ENCODE peak calls at places on chromosome 15, in five cellular contexts. M is lower leg skin, O is IMR-90, F is erythroblast, C is sigmoid colon. D is an unnamed sample.

GRCh38 chr15:69093127-69093526 is 67.3 kb upstream of the GLCE start:
- DNase-seq in C (peak; percentile 21), M (no peak), F (peak; percentile 89), O (peak; percentile 12), D (no peak)

GRCh38 chr15:78374436-78375393 is 34.6 kb downstream of the CRABP1 start:
- DNase-seq in M (no peak), C (no peak), F (no peak), O (no peak), D (no peak)

GRCh38 chr15:36879568-36880225 is 220.7 kb downstream of the MEIS2 start:
- DNase-seq in M (no peak), C (no peak), F (no peak), O (no peak), D (no peak)

GRCh38 chr15:74040115-74040850 is 42.1 kb downstream of the GOLGA6A start:
- DNase-seq in M (peak; percentile 52), F (no peak), C (peak; percentile 90), O (peak; percentile 98), D (no peak)

GRCh38 chr15:73081321-73081958 is 29.2 kb downstream of the NEO1 start:
- DNase-seq in F (peak; percentile 42), M (peak; percentile 27), O (peak; percentile 71), C (no peak), D (no peak)

GRCh38 chr15:87986786-87987185 is 269.8 kb downstream of the NTRK3 start:
- DNase-seq in C (no peak), M (no peak), F (no peak), O (no peak), D (no peak)

GRCh38 chr15:69087581-69087980 is 72.9 kb upstream of the GLCE start:
- DNase-seq in F (no peak), C (no peak), M (no peak), O (no peak), D (no peak)

GRCh38 chr15:70762469-70763119 is 764 bp downstream of the UACA start:
- DNase-seq in F (peak; percentile 6), C (peak; percentile 74), O (peak; percentile 75), M (peak; percentile 42), D (no peak)

GRCh38 chr15:41915203-41915994 is 21.5 kb upstream of the SPTBN5 start:
- DNase-seq in C (no peak), O (no peak), F (no peak), M (no peak), D (no peak)

GRCh38 chr15:38685686-38686339 is 121.2 kb upstream of the RASGRP1 start:
- DNase-seq in O (no peak), M (no peak), C (no peak), F (no peak), D (no peak)

GRCh38 chr15:49036650-49037545 is 9.3 kb downstream of the SECISBP2L start:
- DNase-seq in F (peak; percentile 58), O (peak; percentile 72), C (no peak), M (no peak), D (no peak)

GRCh38 chr15:67914028-67914427 is 74.2 kb upstream of the RNU6-1 start:
- DNase-seq in O (no peak), M (no peak), C (no peak), F (no peak), D (no peak)

GRCh38 chr15:92429378-92430066 is 35.8 kb downstream of the ST8SIA2 start:
- DNase-seq in O (peak; percentile 61), C (no peak), F (peak; percentile 10), M (no peak), D (no peak)

GRCh38 chr15:57118013-57118799 is 199.8 kb downstream of the TCF12 start:
- DNase-seq in F (peak; percentile 31), O (peak; percentile 31), M (no peak), C (no peak), D (no peak)

GRCh38 chr15:83733206-83733605 is 79.3 kb downstream of the ADAMTSL3 start:
- DNase-seq in C (no peak), O (peak; percentile 6), M (no peak), F (no peak), D (no peak)

GRCh38 chr15:57133127-57133968 is 214.9 kb downstream of the TCF12 start:
- DNase-seq in C (no peak), F (peak; percentile 7), M (no peak), O (peak; percentile 34), D (no peak)

GRCh38 chr15:85627245-85627935 is 167.3 kb downstream of the KLHL25 start:
- DNase-seq in F (no peak), M (no peak), O (no peak), C (no peak), D (no peak)

GRCh38 chr15:96333194-96334016 is 2.9 kb downstream of the NR2F2 start:
- DNase-seq in F (no peak), O (no peak), M (peak; percentile 30), C (peak; percentile 77), D (no peak)

GRCh38 chr15:80730395-80730794 is 35.3 kb downstream of the ABHD17C start:
- DNase-seq in M (no peak), F (no peak), C (no peak), O (no peak), D (no peak)

GRCh38 chr15:69160976-69161877 is 792 bp downstream of the GLCE start:
- DNase-seq in F (peak; percentile 61), C (peak; percentile 69), M (no peak), O (peak; percentile 16), D (no peak)

GRCh38 chr15:25426896-25427610 is 11.8 kb downstream of the UBE3A start:
- DNase-seq in O (no peak), F (peak; percentile 49), M (no peak), C (no peak), D (no peak)

GRCh38 chr15:93319121-93319814 is 230.3 kb upstream of the RGMA start:
- DNase-seq in F (no peak), M (no peak), C (no peak), O (no peak), D (no peak)

GRCh38 chr15:66327736-66328135 is 28.7 kb downstream of the TIPIN start:
- DNase-seq in C (no peak), M (no peak), O (no peak), F (no peak), D (no peak)

GRCh38 chr15:66326051-66326450 is 30.4 kb downstream of the TIPIN start:
- DNase-seq in O (no peak), M (no peak), C (peak; percentile 24), F (no peak), D (no peak)

GRCh38 chr15:66328721-66329220 is 27.7 kb downstream of the TIPIN start:
- DNase-seq in C (no peak), O (no peak), F (no peak), M (no peak), D (no peak)

GRCh38 chr15:66323312-66323928 is 30.1 kb downstream of the DIS3L start:
- DNase-seq in M (no peak), C (peak; percentile 27), F (peak; percentile 28), O (no peak), D (no peak)
- TF ChIP-seq POLR2A in M (no peak), C (no peak), F (no peak), O (no peak), D (no peak)

GRCh38 chr15:89326316-89326715 is 8.3 kb downstream of the POLG start:
- DNase-seq in M (no peak), F (no peak), O (no peak), C (no peak), D (no peak)

GRCh38 chr15:89325039-89325803 is 9.4 kb downstream of the POLG start:
- DNase-seq in F (no peak), O (no peak), M (no peak), C (no peak), D (no peak)

GRCh38 chr15:89329329-89330084 is 5.1 kb downstream of the POLG start:
- DNase-seq in M (no peak), F (no peak), C (no peak), O (no peak), D (no peak)

GRCh38 chr15:89328398-89329254 is 6.0 kb downstream of the POLG start:
- DNase-seq in M (no peak), C (no peak), F (no peak), O (no peak), D (no peak)

DNA sequence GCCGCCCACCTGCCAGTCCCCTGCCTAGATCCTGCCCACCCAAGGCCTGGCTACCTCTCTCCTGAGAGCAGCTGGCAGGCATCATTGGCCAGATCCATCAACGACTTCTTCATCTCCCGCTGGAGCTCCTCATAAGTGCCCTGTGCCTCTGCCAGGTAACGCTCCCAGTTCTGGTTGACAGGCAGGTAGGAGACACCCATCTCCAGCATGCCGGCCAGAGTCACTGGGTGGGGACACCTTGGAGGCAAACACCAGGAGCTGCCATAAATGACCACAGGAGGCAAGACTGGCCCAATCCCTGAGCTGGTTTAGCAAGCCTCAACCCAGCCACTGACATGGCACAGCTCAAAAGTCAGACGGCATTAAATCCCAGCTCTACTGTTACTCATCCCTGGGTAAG is 7.5 kb downstream of the POLG start:
- DNase-seq in M (no peak), C (no peak), F (no peak), O (no peak), D (no peak)
- TF ChIP-seq POLR2A in M (no peak), C (no peak), F (no peak), O (no peak), D (no peak)

GRCh38 chr15:59609730-59610712 is 1.6 kb upstream of the GCNT3 start:
- DNase-seq in O (no peak), M (no peak), C (no peak), F (no peak), D (no peak)

GRCh38 chr15:59614153-59614552 is 2.6 kb downstream of the GCNT3 start:
- DNase-seq in O (no peak), M (no peak), F (no peak), C (no peak), D (no peak)

GRCh38 chr15:59616390-59616789 is 4.8 kb downstream of the GCNT3 start:
- DNase-seq in F (no peak), M (no peak), O (no peak), C (no peak), D (no peak)

GRCh38 chr15:59615661-59616060 is 4.1 kb downstream of the GCNT3 start:
- DNase-seq in F (no peak), O (no peak), M (no peak), C (no peak), D (no peak)

DNA sequence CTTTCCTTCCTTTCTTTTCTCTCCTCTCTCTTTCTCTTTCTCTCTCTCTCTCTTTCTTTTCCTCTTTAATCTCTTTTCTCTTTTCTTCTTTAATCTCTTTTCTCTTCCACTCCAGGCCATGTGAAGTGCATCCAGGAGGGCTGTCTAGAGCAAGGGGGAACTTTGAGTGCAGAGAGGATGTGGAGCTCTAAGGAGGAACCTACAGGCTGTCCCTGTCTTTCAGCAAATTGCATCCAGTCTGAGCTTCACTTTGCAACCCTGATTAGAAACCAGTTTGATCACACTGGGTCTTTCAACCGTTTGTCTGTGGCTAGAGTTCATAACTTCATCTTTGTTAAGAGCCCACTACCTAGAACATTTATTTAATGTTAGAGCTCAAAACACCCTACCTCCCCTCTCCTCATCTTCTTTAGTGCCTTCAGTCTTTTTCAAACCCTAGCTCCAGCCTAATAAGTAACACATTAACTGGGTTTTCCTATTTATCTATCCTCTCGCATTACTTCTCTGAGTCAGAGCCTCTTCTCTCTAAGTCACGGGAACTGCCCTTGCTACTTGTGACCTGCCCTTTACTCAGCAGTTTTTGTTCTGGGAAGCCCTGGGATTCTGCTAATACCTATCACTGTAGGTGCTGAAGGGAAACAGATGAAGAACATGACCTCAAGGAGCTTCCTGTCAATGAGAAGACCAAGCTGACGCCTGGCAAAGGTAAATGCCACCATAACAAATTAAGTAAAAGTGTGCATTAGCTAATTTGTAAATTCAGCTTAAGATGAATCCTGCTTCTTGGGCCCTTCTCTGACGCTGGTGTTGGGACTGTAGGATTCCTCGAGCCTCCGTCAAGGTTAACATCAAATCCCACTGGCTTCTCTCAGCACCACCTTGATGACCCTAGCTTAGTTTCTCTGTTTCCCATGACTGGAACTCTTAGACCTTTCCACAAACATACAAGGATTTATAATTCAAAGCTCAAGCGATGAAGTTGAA is at the start of gene GCNT3:
- DNase-seq in C (no peak), O (peak; percentile 12), F (no peak), M (no peak), D (no peak)
- TF ChIP-seq POLR2A in C (no peak), O (no peak), F (no peak), M (no peak), D (no peak)

GRCh38 chr15:66386204-66387123 is at the start of gene MAP2K1:
- DNase-seq in F (peak; percentile 98), C (peak; percentile 99), O (peak; percentile 96), M (peak; percentile 97), D (peak; percentile 83)
- TF ChIP-seq POLR2A in F (peak; percentile 85), C (peak; percentile 43), O (peak; percentile 93), M (no peak), D (no peak)